ENCODE peak calls at places on chromosome 3, in eight cellular contexts. One of them, this sample, is unnamed.

GRCh38 chr3:37736632-37737031 is 125.0 kb upstream of the CTDSPL start:
- DNase-seq in ovary: no peak
- DNase-seq in A549: no peak
- DNase-seq in prostate gland: no peak
- DNase-seq in CD4-positive, alpha-beta T cell: no peak
- DNase-seq in transverse colon: no peak
- DNase-seq in kidney: no peak
- DNase-seq in astrocyte: no peak
- DNase-seq in this sample: no peak

GRCh38 chr3:111128884-111129283 is 57.3 kb downstream of the NECTIN3 start:
- DNase-seq in astrocyte: peak; percentile 16
- DNase-seq in prostate gland: no peak
- DNase-seq in CD4-positive, alpha-beta T cell: no peak
- DNase-seq in A549: no peak
- DNase-seq in ovary: no peak
- DNase-seq in transverse colon: no peak
- DNase-seq in kidney: no peak
- DNase-seq in this sample: no peak

GRCh38 chr3:85288257-85288656 is 329.5 kb downstream of the CADM2 start:
- DNase-seq in transverse colon: no peak
- DNase-seq in kidney: no peak
- DNase-seq in astrocyte: no peak
- DNase-seq in A549: no peak
- DNase-seq in CD4-positive, alpha-beta T cell: no peak
- DNase-seq in ovary: no peak
- DNase-seq in prostate gland: no peak
- DNase-seq in this sample: no peak

GRCh38 chr3:128579927-128580326 is 70.7 kb downstream of the RPN1 start:
- DNase-seq in ovary: no peak
- DNase-seq in A549: no peak
- DNase-seq in transverse colon: no peak
- DNase-seq in CD4-positive, alpha-beta T cell: no peak
- DNase-seq in kidney: no peak
- DNase-seq in prostate gland: no peak
- DNase-seq in astrocyte: no peak
- DNase-seq in this sample: no peak

GRCh38 chr3:36944641-36945270 is at the start of gene TRANK1:
- DNase-seq in ovary: peak; percentile 60
- DNase-seq in transverse colon: peak; percentile 71
- DNase-seq in kidney: peak; percentile 87
- DNase-seq in CD4-positive, alpha-beta T cell: peak; percentile 80
- DNase-seq in A549: peak; percentile 18
- DNase-seq in prostate gland: peak; percentile 42
- DNase-seq in astrocyte: no peak
- DNase-seq in this sample: peak; percentile 80

GRCh38 chr3:126135398-126136076 is 44.8 kb downstream of the ALDH1L1 start:
- DNase-seq in transverse colon: peak; percentile 6
- DNase-seq in astrocyte: no peak
- DNase-seq in A549: no peak
- DNase-seq in kidney: peak; percentile 67
- DNase-seq in ovary: peak; percentile 14
- DNase-seq in CD4-positive, alpha-beta T cell: no peak
- DNase-seq in prostate gland: no peak
- DNase-seq in this sample: no peak

GRCh38 chr3:4880850-4881249 is 98.4 kb upstream of the BHLHE40 start:
- DNase-seq in prostate gland: no peak
- DNase-seq in transverse colon: no peak
- DNase-seq in kidney: no peak
- DNase-seq in astrocyte: no peak
- DNase-seq in ovary: no peak
- DNase-seq in CD4-positive, alpha-beta T cell: no peak
- DNase-seq in A549: no peak
- DNase-seq in this sample: no peak

GRCh38 chr3:114527036-114527644 is 233.3 kb downstream of the TIGIT start:
- DNase-seq in kidney: no peak
- DNase-seq in prostate gland: no peak
- DNase-seq in CD4-positive, alpha-beta T cell: no peak
- DNase-seq in A549: peak; percentile 3
- DNase-seq in ovary: no peak
- DNase-seq in astrocyte: no peak
- DNase-seq in transverse colon: no peak
- DNase-seq in this sample: peak; percentile 6

GRCh38 chr3:125611908-125612307 is 16.6 kb upstream of the OSBPL11 start:
- DNase-seq in kidney: no peak
- DNase-seq in A549: no peak
- DNase-seq in ovary: no peak
- DNase-seq in transverse colon: no peak
- DNase-seq in astrocyte: no peak
- DNase-seq in prostate gland: no peak
- DNase-seq in CD4-positive, alpha-beta T cell: no peak
- DNase-seq in this sample: no peak

GRCh38 chr3:119817071-119817470 is 35.2 kb downstream of the NR1I2 start:
- DNase-seq in kidney: no peak
- DNase-seq in prostate gland: no peak
- DNase-seq in transverse colon: no peak
- DNase-seq in A549: no peak
- DNase-seq in ovary: no peak
- DNase-seq in CD4-positive, alpha-beta T cell: no peak
- DNase-seq in astrocyte: no peak
- DNase-seq in this sample: no peak

GRCh38 chr3:43733459-43734384 is 43.0 kb downstream of the ABHD5 start:
- DNase-seq in astrocyte: peak; percentile 91
- DNase-seq in A549: no peak
- DNase-seq in transverse colon: no peak
- DNase-seq in ovary: no peak
- DNase-seq in prostate gland: no peak
- DNase-seq in CD4-positive, alpha-beta T cell: no peak
- DNase-seq in kidney: no peak
- DNase-seq in this sample: no peak

GRCh38 chr3:54079729-54080128 is 42.6 kb upstream of the CACNA2D3 start:
- DNase-seq in kidney: no peak
- DNase-seq in CD4-positive, alpha-beta T cell: no peak
- DNase-seq in ovary: no peak
- DNase-seq in prostate gland: no peak
- DNase-seq in astrocyte: no peak
- DNase-seq in transverse colon: no peak
- DNase-seq in A549: no peak
- DNase-seq in this sample: no peak

GRCh38 chr3:31770822-31771326 is 210.2 kb downstream of the OSBPL10 start:
- DNase-seq in A549: no peak
- DNase-seq in astrocyte: peak; percentile 11
- DNase-seq in transverse colon: no peak
- DNase-seq in kidney: no peak
- DNase-seq in ovary: no peak
- DNase-seq in prostate gland: no peak
- DNase-seq in CD4-positive, alpha-beta T cell: no peak
- DNase-seq in this sample: no peak

GRCh38 chr3:42961633-42962032 is 17.5 kb upstream of the GASK1A start:
- DNase-seq in ovary: peak; percentile 47
- DNase-seq in astrocyte: peak; percentile 16
- DNase-seq in kidney: no peak
- DNase-seq in CD4-positive, alpha-beta T cell: no peak
- DNase-seq in transverse colon: peak; percentile 37
- DNase-seq in A549: peak; percentile 6
- DNase-seq in prostate gland: peak; percentile 36
- DNase-seq in this sample: no peak

DNA sequence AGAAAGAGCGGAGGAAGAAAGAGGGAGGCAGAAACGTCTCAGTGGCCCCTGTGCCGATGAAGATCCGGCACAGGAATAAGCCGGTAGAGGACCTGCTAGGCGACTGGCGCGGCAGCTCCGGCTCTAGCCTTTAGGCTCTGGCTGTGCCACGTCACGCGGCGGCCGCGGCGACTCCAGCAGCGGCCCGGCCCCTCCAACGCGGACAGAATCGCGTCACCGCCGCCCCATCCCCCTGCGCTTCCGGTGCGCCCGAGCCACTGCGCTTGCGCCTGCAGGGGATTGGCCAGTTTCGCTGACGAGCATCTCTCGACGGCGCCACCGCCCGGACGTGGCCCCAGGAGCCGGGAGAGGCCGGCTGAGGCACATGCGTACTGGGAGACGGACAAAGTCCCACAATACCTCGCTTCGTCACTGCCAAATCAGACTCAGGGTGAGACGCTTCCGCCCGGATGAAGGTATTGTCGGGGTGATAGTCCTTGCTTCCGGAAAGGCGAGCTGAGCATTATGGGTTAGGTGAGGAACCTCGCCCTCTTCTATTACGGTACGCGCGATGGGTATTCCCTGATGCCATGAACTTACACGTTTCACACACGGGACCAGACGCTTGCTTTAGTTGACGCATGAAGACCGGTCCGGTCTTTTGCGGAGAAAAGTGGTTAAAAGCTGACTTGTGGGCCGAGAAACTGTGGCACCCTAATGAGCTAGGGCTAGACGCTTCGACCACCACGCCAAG is at the start of gene ARF4:
- DNase-seq in transverse colon: peak; percentile 100
- DNase-seq in A549: peak; percentile 96
- DNase-seq in prostate gland: peak; percentile 98
- DNase-seq in ovary: peak; percentile 100
- DNase-seq in astrocyte: peak; percentile 99
- DNase-seq in CD4-positive, alpha-beta T cell: peak; percentile 99
- DNase-seq in kidney: peak; percentile 100
- DNase-seq in this sample: peak; percentile 96
- TF ChIP-seq CTCF in transverse colon: no peak
- TF ChIP-seq CTCF in A549: no peak
- TF ChIP-seq CTCF in prostate gland: peak; percentile 46
- TF ChIP-seq CTCF in ovary: no peak
- TF ChIP-seq CTCF in astrocyte: no peak
- TF ChIP-seq CTCF in CD4-positive, alpha-beta T cell: peak; percentile 48
- TF ChIP-seq CTCF in kidney: peak; percentile 19
- TF ChIP-seq CTCF in this sample: no peak

GRCh38 chr3:34584971-34585370 is 786.5 kb downstream of the PDCD6IP start:
- DNase-seq in kidney: no peak
- DNase-seq in prostate gland: no peak
- DNase-seq in transverse colon: no peak
- DNase-seq in CD4-positive, alpha-beta T cell: no peak
- DNase-seq in A549: no peak
- DNase-seq in astrocyte: no peak
- DNase-seq in ovary: no peak
- DNase-seq in this sample: no peak
- TF ChIP-seq CTCF in kidney: no peak
- TF ChIP-seq CTCF in prostate gland: no peak
- TF ChIP-seq CTCF in transverse colon: no peak
- TF ChIP-seq CTCF in CD4-positive, alpha-beta T cell: no peak
- TF ChIP-seq CTCF in A549: no peak
- TF ChIP-seq CTCF in astrocyte: no peak
- TF ChIP-seq CTCF in ovary: no peak
- TF ChIP-seq CTCF in this sample: no peak

DNA sequence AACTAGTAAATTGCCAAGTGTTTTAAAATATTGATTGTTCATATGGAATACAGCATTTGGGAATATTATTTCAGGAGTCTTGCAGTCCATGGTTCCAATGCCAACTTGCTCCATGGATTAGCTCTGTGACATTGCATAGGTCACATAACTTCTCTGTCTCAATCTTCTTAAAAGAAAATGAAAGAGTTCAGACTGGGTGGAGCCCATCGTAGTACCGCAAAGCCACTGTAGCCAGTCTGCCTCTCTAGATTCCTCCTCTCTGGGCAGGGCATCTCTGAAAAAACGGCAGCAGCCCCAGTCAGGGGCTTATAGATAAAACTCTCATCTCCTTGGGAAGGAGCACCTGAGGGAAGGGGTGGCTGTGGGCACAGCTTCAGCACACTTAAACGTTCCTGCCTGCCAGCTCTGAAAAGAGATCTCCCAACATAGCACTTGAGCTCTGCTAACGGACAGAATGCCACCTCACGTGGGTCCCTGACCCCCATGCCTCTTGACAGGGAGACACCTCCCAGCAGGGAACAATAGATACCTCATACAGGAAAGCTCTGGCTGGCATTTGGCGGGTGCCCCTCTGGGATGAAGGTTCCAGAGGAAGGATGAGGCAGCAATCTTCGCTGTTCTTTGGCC is 168.8 kb upstream of the CNTN4 start:
- DNase-seq in transverse colon: no peak
- DNase-seq in kidney: no peak
- DNase-seq in ovary: no peak
- DNase-seq in astrocyte: no peak
- DNase-seq in CD4-positive, alpha-beta T cell: no peak
- DNase-seq in prostate gland: no peak
- DNase-seq in A549: no peak
- DNase-seq in this sample: no peak
- TF ChIP-seq CTCF in transverse colon: no peak
- TF ChIP-seq CTCF in kidney: no peak
- TF ChIP-seq CTCF in ovary: no peak
- TF ChIP-seq CTCF in astrocyte: no peak
- TF ChIP-seq CTCF in CD4-positive, alpha-beta T cell: no peak
- TF ChIP-seq CTCF in prostate gland: no peak
- TF ChIP-seq CTCF in A549: no peak
- TF ChIP-seq CTCF in this sample: no peak

DNA sequence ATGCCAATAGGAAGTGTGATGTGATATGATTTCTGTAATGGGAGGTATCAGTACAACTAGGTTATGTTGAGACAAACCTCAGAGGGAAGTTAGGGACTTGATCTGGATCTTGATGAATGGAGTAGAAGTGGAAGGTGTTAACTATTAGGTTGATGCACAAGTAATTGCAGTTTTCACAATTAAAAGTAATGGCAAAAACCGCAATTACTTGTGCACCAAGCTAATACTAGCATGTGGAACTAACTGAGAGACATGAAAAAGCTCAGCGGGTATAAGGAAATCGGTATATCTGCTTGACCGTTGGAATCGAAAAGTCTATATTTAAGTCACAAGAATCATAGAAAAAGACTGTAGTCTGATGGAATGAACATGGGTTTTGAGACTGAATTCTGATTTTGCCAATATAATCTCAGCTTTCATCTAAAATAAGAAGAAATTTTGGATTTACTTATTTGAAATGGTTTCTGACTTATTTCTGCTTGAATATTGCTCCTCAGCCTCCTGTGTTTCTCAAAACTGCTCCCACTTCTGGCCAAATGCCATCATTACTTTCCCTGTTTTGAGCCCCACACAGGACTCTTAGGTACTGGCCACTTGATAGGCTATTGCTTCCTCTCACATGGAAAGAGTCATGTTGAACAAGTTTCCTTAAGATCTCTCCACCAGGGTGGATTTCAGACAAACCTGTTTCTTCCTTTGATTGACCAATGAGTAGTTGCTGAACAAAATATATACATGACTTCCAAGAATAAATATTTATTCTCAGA is 271.5 kb upstream of the COL8A1 start:
- DNase-seq in transverse colon: no peak
- DNase-seq in ovary: no peak
- DNase-seq in astrocyte: no peak
- DNase-seq in kidney: no peak
- DNase-seq in CD4-positive, alpha-beta T cell: no peak
- DNase-seq in prostate gland: no peak
- DNase-seq in A549: no peak
- DNase-seq in this sample: no peak
- TF ChIP-seq CTCF in transverse colon: no peak
- TF ChIP-seq CTCF in ovary: no peak
- TF ChIP-seq CTCF in astrocyte: no peak
- TF ChIP-seq CTCF in kidney: no peak
- TF ChIP-seq CTCF in CD4-positive, alpha-beta T cell: no peak
- TF ChIP-seq CTCF in prostate gland: no peak
- TF ChIP-seq CTCF in A549: no peak
- TF ChIP-seq CTCF in this sample: no peak

GRCh38 chr3:150291515-150291914 is 116.6 kb upstream of the TSC22D2 start:
- DNase-seq in astrocyte: no peak
- DNase-seq in A549: no peak
- DNase-seq in ovary: no peak
- DNase-seq in CD4-positive, alpha-beta T cell: no peak
- DNase-seq in kidney: no peak
- DNase-seq in prostate gland: no peak
- DNase-seq in transverse colon: no peak
- DNase-seq in this sample: no peak

GRCh38 chr3:150286390-150287147 is 121.5 kb upstream of the TSC22D2 start:
- DNase-seq in transverse colon: no peak
- DNase-seq in prostate gland: peak; percentile 10
- DNase-seq in A549: peak; percentile 47
- DNase-seq in astrocyte: peak; percentile 49
- DNase-seq in CD4-positive, alpha-beta T cell: no peak
- DNase-seq in ovary: no peak
- DNase-seq in kidney: no peak
- DNase-seq in this sample: peak; percentile 31
- TF ChIP-seq CTCF in transverse colon: peak; percentile 57
- TF ChIP-seq CTCF in prostate gland: peak; percentile 71
- TF ChIP-seq CTCF in A549: peak; percentile 76
- TF ChIP-seq CTCF in astrocyte: peak; percentile 59
- TF ChIP-seq CTCF in CD4-positive, alpha-beta T cell: peak; percentile 65
- TF ChIP-seq CTCF in ovary: no peak
- TF ChIP-seq CTCF in kidney: peak; percentile 63
- TF ChIP-seq CTCF in this sample: peak; percentile 29